ENCODE peak calls at places on chromosome 21, in four cellular contexts. C is CD8-positive, alpha-beta memory T cell; H is thyroid gland; R is epithelial cell of esophagus. Q is an unnamed sample.

GRCh38 chr21:45152265-45152746 is 77.9 kb downstream of the ADARB1 start:
- DNase-seq in H (no peak), R (no peak), C (peak), Q (peak)

GRCh38 chr21:39016740-39017315 is 166.4 kb downstream of the PSMG1 start:
- DNase-seq in R (no peak), C (no peak), H (no peak), Q (no peak)

GRCh38 chr21:39422468-39423241 is 22.9 kb downstream of the LCA5L start:
- DNase-seq in R (peak), H (no peak), C (no peak), Q (no peak)

GRCh38 chr21:44948426-44949120 is 8.7 kb downstream of the SLX9 start:
- DNase-seq in H (no peak), C (no peak), R (no peak), Q (no peak)

GRCh38 chr21:21468003-21468402 is 469.8 kb downstream of the NCAM2 start:
- DNase-seq in H (no peak), C (no peak), R (no peak), Q (no peak)

GRCh38 chr21:29436143-29436542 is 137.4 kb downstream of the BACH1 start:
- DNase-seq in H (no peak), R (no peak), C (no peak), Q (peak)

GRCh38 chr21:37292041-37292440 is 24.9 kb upstream of the VPS26C start:
- DNase-seq in R (no peak), C (no peak), H (no peak), Q (no peak)

GRCh38 chr21:22904385-22904784 is 1906.2 kb downstream of the NCAM2 start:
- DNase-seq in C (no peak), R (no peak), H (no peak), Q (no peak)

GRCh38 chr21:44618909-44619308 is 7.0 kb downstream of the KRTAP10-8 start:
- DNase-seq in H (no peak), C (peak), R (no peak), Q (peak)

GRCh38 chr21:36509966-36510742 is 30.2 kb upstream of the CLDN14 start:
- DNase-seq in C (no peak), H (peak), R (peak), Q (no peak)

GRCh38 chr21:42474043-42474831 is 21.8 kb downstream of the RSPH1 start:
- DNase-seq in R (peak), C (no peak), H (no peak), Q (no peak)

GRCh38 chr21:28135646-28136045 is 857.0 kb downstream of the LTN1 start:
- DNase-seq in R (peak), H (no peak), C (no peak), Q (no peak)

GRCh38 chr21:43917515-43918384 is 52.7 kb downstream of the AGPAT3 start:
- DNase-seq in C (peak), R (peak), H (no peak), Q (no peak)

GRCh38 chr21:36079010-36079649 is 9.3 kb downstream of the CBR1 start:
- DNase-seq in H (no peak), R (no peak), C (peak), Q (no peak)

GRCh38 chr21:36034211-36034913 is 26.0 kb downstream of the SETD4 start:
- DNase-seq in C (no peak), R (no peak), H (no peak), Q (no peak)

GRCh38 chr21:39660191-39660590 is 47.5 kb downstream of the B3GALT5 start:
- DNase-seq in C (no peak), R (no peak), H (no peak), Q (no peak)

GRCh38 chr21:44615881-44616590 is 4.2 kb downstream of the KRTAP10-8 start:
- DNase-seq in H (no peak), R (no peak), C (no peak), Q (no peak)

GRCh38 chr21:42568834-42569731 is 55.4 kb downstream of the SLC37A1 start:
- DNase-seq in C (no peak), H (peak), R (no peak), Q (no peak)

GRCh38 chr21:28704746-28705145 is 287.9 kb downstream of the LTN1 start:
- DNase-seq in R (peak), H (peak), C (no peak), Q (no peak)

GRCh38 chr21:45410865-45411809 is 6.2 kb downstream of the COL18A1 start:
- DNase-seq in R (no peak), C (no peak), H (peak), Q (no peak)

GRCh38 chr21:43201491-43201890 is 32.7 kb downstream of the CRYAA start:
- DNase-seq in R (no peak), C (no peak), H (no peak), Q (no peak)

GRCh38 chr21:42597487-42598158 is 55.8 kb upstream of the PDE9A start:
- DNase-seq in C (no peak), H (no peak), R (no peak), Q (no peak)

GRCh38 chr21:41361786-41362604 is at the start of gene MX2:
- DNase-seq in H (peak), R (no peak), C (peak), Q (peak)

GRCh38 chr21:38954450-38955059 is 148.8 kb downstream of the ETS2 start:
- DNase-seq in C (no peak), R (no peak), H (no peak), Q (no peak)

GRCh38 chr21:42725416-42725930 is 72.1 kb downstream of the PDE9A start:
- DNase-seq in R (no peak), C (no peak), H (no peak), Q (no peak)

GRCh38 chr21:29656504-29657227 is 283.1 kb downstream of the GRIK1 start:
- DNase-seq in R (peak), H (no peak), C (no peak), Q (no peak)

GRCh38 chr21:42285569-42286245 is 29.5 kb downstream of the TFF3 start:
- DNase-seq in R (no peak), H (no peak), C (no peak), Q (no peak)

GRCh38 chr21:25555492-25555891 is 51.8 kb downstream of the MRPL39 start:
- DNase-seq in R (no peak), H (no peak), C (no peak), Q (no peak)

GRCh38 chr21:36847189-36847588 is 119.3 kb downstream of the HLCS start:
- DNase-seq in H (no peak), C (no peak), R (peak), Q (no peak)

DNA sequence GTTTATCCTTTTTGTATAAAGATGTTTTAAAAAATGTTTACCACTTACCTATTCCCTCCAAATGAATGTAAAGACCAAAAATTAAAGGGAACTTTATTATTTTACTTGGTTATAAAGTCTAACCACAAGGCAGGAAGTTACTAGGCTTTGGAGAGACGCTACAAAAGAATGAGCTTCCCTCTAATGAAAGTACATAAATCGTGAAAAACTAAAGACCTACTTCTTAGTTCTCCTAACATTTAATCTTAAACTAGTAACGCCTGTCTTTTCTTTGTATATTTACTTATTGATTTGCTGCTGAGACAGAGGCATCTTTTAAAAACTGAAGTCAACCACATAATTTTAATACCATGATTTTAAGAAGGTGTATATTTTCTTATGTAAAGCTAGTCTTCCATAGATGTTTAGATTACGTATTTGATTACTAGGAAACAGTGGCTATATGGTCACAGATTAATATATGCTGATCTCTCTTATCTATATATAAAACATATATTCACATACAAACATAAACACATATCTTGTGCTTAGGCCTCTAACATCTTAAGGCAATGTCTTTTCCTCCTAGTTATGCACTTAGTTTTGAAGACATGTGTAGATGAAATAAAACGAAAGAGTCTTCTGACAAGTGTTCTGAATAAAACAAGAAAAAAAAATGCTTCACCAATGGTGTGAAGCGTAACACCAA is 466.9 kb downstream of the USP25 start:
- DNase-seq in R (no peak), H (no peak), C (no peak), Q (no peak)
- H3K4me3 ChIP-seq in R (peak), H (no peak), C (no peak), Q (no peak)

GRCh38 chr21:26591543-26591942 is 18.5 kb upstream of the CYYR1 start:
- DNase-seq in C (no peak), R (peak), H (no peak), Q (no peak)

GRCh38 chr21:26581818-26582217 is 8.7 kb upstream of the CYYR1 start:
- DNase-seq in H (no peak), C (no peak), R (no peak), Q (no peak)

GRCh38 chr21:26583737-26584136 is 10.7 kb upstream of the CYYR1 start:
- DNase-seq in H (no peak), R (no peak), C (no peak), Q (no peak)

DNA sequence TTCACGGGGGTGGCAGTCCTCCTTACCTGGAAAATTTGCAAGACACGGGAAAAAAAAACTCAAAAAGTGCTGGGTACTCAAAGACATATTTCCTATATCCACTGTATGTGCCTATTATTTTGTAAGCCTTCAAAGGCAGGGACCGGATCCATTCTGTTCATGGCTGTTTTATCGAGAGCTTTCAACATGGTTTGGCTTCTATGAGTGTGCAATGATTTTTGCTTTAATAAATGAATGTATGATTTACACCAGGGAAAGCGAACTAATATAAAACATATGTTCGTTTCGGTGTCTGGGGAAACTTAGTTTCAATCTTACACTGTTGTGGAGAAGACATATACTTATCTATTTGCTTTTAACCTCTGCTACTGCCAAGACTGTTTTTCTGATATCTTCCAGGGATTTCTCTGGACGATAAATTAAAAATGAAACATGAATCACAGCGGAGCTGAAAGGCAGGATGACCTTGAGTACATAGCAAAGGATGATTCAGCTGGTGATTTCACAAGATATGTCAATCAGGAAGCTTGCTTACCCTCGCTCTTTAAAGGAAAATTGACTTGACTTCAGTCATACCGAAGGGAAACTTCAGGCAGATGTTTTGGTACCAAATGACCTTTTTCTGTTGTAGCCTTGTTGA is 14.7 kb upstream of the CYYR1 start:
- DNase-seq in C (no peak), H (no peak), R (peak), Q (no peak)
- H3K4me3 ChIP-seq in C (no peak), H (no peak), R (no peak), Q (no peak)

DNA sequence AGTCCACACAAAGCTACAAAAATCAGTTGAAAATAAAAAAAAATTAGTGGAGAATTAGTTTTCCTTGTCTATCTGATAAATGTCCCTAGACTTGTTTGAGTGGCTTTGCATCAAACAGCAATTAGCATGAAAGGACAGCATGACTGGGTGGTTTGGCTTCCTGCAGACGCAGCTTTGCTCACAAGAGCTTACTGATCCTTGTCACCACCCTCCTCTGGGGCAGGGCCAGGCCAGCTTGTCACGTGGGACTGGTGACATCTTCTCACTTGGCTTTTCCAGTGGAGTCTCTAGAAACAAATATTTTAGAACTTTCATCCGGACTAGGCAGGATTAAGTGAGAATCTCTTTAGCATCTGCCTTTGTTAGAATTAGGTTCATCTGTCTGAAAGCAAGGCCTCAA is 76.0 kb upstream of the OLIG2 start:
- DNase-seq in R (no peak), C (no peak), H (no peak), Q (no peak)
- H3K4me3 ChIP-seq in R (no peak), C (no peak), H (no peak), Q (no peak)

GRCh38 chr21:34887729-34888568 is 161.2 kb downstream of the RUNX1 start:
- DNase-seq in C (peak), R (peak), H (peak), Q (peak)
- H3K4me3 ChIP-seq in C (peak), R (peak), H (peak), Q (peak)

GRCh38 chr21:34994646-34995631 is 54.2 kb downstream of the RUNX1 start:
- DNase-seq in R (no peak), H (no peak), C (no peak), Q (no peak)

GRCh38 chr21:34997295-34997694 is 51.8 kb downstream of the RUNX1 start:
- DNase-seq in H (no peak), C (no peak), R (no peak), Q (no peak)

GRCh38 chr21:34995979-34996303 is 53.2 kb downstream of the RUNX1 start:
- DNase-seq in C (no peak), R (no peak), H (no peak), Q (no peak)

GRCh38 chr21:34999397-34999941 is 49.6 kb downstream of the RUNX1 start:
- DNase-seq in R (no peak), C (no peak), H (no peak), Q (peak)

DNA sequence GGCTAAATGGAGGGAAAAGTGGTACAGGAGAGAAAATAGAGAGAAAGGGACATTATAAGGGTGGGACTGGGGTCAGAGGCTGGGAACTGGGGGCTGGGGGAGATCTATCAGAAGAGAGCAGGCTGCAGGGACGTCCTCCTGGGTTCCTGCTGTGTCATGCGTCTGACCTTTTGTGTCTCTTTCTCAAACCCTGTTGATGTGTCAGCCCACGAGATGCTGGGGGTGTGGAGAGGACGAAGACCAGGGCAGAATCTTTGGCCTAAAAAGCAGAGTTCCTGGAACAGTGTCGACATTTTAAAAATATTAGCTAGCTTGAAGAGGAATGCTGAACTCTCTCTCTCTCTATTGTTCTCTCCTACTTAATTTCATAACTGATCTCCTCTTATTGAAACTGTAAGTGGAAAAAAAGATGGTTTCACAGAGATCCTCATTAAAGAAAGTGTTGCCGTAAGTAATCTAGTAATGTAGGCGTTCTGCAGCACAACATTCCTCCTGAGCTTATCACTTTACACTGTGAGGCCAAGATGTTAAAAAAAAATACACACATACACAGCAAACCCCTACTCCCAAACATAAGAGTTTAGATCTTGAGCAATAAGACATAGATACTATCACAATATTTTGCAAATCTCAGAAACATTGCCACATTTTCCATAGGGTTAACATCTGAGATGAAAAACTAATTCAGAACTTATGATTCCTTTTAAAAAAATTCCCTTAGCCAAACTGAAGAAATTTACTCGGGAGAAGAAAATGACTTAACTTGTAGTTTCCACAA is 52.6 kb downstream of the RUNX1 start:
- DNase-seq in H (peak), R (no peak), C (no peak), Q (no peak)
- H3K4me3 ChIP-seq in H (no peak), R (no peak), C (no peak), Q (no peak)